ENCODE peak calls at places on chromosome 1, in ten cellular contexts. W is AG10803; E is breast epithelium; Y is stimulated activated CD4-positive, alpha-beta T cell treated with anti-CD3 and anti-CD28 coated beads, TNF-alpha, amount 100 ng/mL, for 4 hours; U is activated CD8-positive, alpha-beta memory T cell treated with anti-CD3 and anti-CD28 coated beads, Interleukin-2, amount 10 ng/mL, durations not matched to agents 7 days and 5 days; J is GM06990; R is hepatic stellate cell; A is cardiac muscle cell; Q is keratinocyte; K is RWPE1. D is an unnamed sample.

GRCh38 chr1:21963477-21964217 is 13.2 kb upstream of the CELA3B start:
- DNase-seq in E (peak; percentile 86), A (peak; percentile 72), K (peak; percentile 71), Y (peak; percentile 74), W (peak; percentile 54), Q (peak; percentile 26), R (peak; percentile 72), U (peak; percentile 87), J (peak; percentile 41), D (no peak)

GRCh38 chr1:175885247-175885646 is 141.9 kb upstream of the TNR start:
- DNase-seq in R (peak; percentile 53), Q (no peak), U (no peak), Y (no peak), E (no peak), A (peak; percentile 62), W (peak; percentile 60), J (no peak), K (no peak), D (no peak)

GRCh38 chr1:159927887-159928431 is 2.7 kb upstream of the TAGLN2 start:
- DNase-seq in R (no peak), U (no peak), J (no peak), Q (no peak), A (no peak), K (no peak), E (no peak), W (no peak), Y (no peak), D (no peak)

GRCh38 chr1:154463512-154463990 is 38.5 kb upstream of the TDRD10 start:
- DNase-seq in Q (no peak), A (no peak), R (no peak), K (no peak), U (peak; percentile 84), Y (no peak), J (peak; percentile 41), W (peak; percentile 24), E (no peak), D (peak; percentile 57)

GRCh38 chr1:192579319-192579738 is 3.8 kb downstream of the RGS1 start:
- DNase-seq in W (no peak), J (no peak), R (no peak), U (no peak), Q (no peak), A (peak; percentile 45), K (no peak), E (no peak), Y (no peak), D (no peak)

GRCh38 chr1:109876617-109877319 is 33.9 kb upstream of the CSF1 start:
- DNase-seq in J (no peak), W (peak; percentile 94), E (no peak), Q (no peak), U (no peak), Y (no peak), K (no peak), R (peak; percentile 71), A (peak; percentile 69), D (no peak)

GRCh38 chr1:4171480-4172450 is 271.7 kb upstream of the C1orf174 start:
- DNase-seq in Y (no peak), A (no peak), J (no peak), Q (no peak), K (no peak), R (peak; percentile 1), U (peak; percentile 16), W (no peak), E (no peak), D (no peak)

GRCh38 chr1:110216116-110216515 is 6.0 kb downstream of the KCNC4 start:
- DNase-seq in E (no peak), Y (no peak), W (no peak), K (no peak), U (no peak), R (no peak), Q (no peak), A (no peak), J (no peak), D (no peak)

GRCh38 chr1:16189921-16190499 is 22.4 kb downstream of the ARHGEF19 start:
- DNase-seq in Q (no peak), W (no peak), A (no peak), K (no peak), R (no peak), Y (no peak), J (no peak), U (no peak), E (no peak), D (no peak)

GRCh38 chr1:189970331-189971230 is 507.1 kb downstream of the BRINP3 start:
- DNase-seq in A (no peak), Q (no peak), J (no peak), W (no peak), Y (no peak), R (no peak), U (no peak), K (no peak), E (no peak), D (no peak)

GRCh38 chr1:200240655-200241054 is 169.2 kb downstream of the ZNF281 start:
- DNase-seq in A (no peak), J (no peak), Q (no peak), Y (no peak), R (no peak), W (no peak), E (no peak), K (no peak), U (no peak), D (peak; percentile 52)

GRCh38 chr1:175262646-175263045 is 70.1 kb upstream of the KIAA0040 start:
- DNase-seq in E (no peak), Y (no peak), R (no peak), W (peak; percentile 4), K (peak; percentile 50), U (no peak), Q (no peak), J (no peak), A (peak; percentile 53), D (no peak)

GRCh38 chr1:40820911-40821693 is 37.5 kb downstream of the KCNQ4 start:
- DNase-seq in Q (no peak), A (no peak), R (no peak), Y (no peak), J (no peak), W (no peak), U (no peak), K (no peak), E (no peak), D (no peak)

GRCh38 chr1:48581256-48581655 is 109.3 kb upstream of the SPATA6 start:
- DNase-seq in Q (no peak), U (no peak), E (no peak), J (no peak), K (no peak), Y (no peak), R (no peak), W (no peak), A (no peak), D (no peak)

GRCh38 chr1:48115835-48116234 is 106.7 kb upstream of the SLC5A9 start:
- DNase-seq in W (no peak), U (no peak), K (no peak), R (no peak), J (no peak), Y (no peak), E (no peak), A (no peak), Q (no peak), D (no peak)

GRCh38 chr1:183022202-183023145 is 746 bp upstream of the LAMC1 start:
- DNase-seq in Y (peak; percentile 2), Q (peak; percentile 65), W (peak; percentile 99), A (peak; percentile 98), R (peak; percentile 88), U (peak; percentile 50), J (peak; percentile 75), E (peak; percentile 82), K (peak; percentile 80), D (peak; percentile 84)

GRCh38 chr1:19310720-19311502 is 1.0 kb downstream of the AKR7A2 start:
- DNase-seq in E (no peak), R (peak; percentile 53), K (no peak), A (peak; percentile 22), J (no peak), U (no peak), W (no peak), Y (no peak), Q (no peak), D (no peak)